ENCODE peak calls at places on chromosomes 12 and 14, in eight cellular contexts. One of them, this sample, is unnamed. For H3K27me3, the result is how much of the 10 kb centered on the place peaks cover.

GRCh38 chr14:34030864-34031263 is 80.0 kb upstream of the EGLN3 start:
- DNase-seq in fibroblast of lung: peak
- DNase-seq in effector memory CD4-positive, alpha-beta T cell: no peak
- DNase-seq in HCT116: no peak
- DNase-seq in IMR-90: peak
- DNase-seq in lung: no peak
- DNase-seq in adrenal gland: no peak
- DNase-seq in transverse colon: peak
- DNase-seq in this sample: no peak

GRCh38 chr12:31274520-31275300 is 51.2 kb downstream of the SINHCAF start:
- DNase-seq in transverse colon: no peak
- DNase-seq in IMR-90: no peak
- DNase-seq in adrenal gland: no peak
- DNase-seq in lung: no peak
- DNase-seq in fibroblast of lung: no peak
- DNase-seq in effector memory CD4-positive, alpha-beta T cell: no peak
- DNase-seq in HCT116: no peak
- DNase-seq in this sample: no peak

GRCh38 chr12:5438671-5439200 is 6.8 kb downstream of the NTF3 start:
- DNase-seq in HCT116: no peak
- DNase-seq in IMR-90: no peak
- DNase-seq in effector memory CD4-positive, alpha-beta T cell: no peak
- DNase-seq in fibroblast of lung: peak
- DNase-seq in lung: no peak
- DNase-seq in transverse colon: no peak
- DNase-seq in adrenal gland: no peak
- DNase-seq in this sample: no peak

GRCh38 chr14:58659846-58660245 is 22.1 kb downstream of the DACT1 start:
- DNase-seq in lung: no peak
- DNase-seq in HCT116: no peak
- DNase-seq in effector memory CD4-positive, alpha-beta T cell: no peak
- DNase-seq in fibroblast of lung: no peak
- DNase-seq in adrenal gland: peak
- DNase-seq in IMR-90: no peak
- DNase-seq in transverse colon: no peak
- DNase-seq in this sample: no peak

GRCh38 chr12:121823101-121823726 is 19.4 kb downstream of the SETD1B start:
- DNase-seq in effector memory CD4-positive, alpha-beta T cell: no peak
- DNase-seq in lung: no peak
- DNase-seq in fibroblast of lung: no peak
- DNase-seq in adrenal gland: no peak
- DNase-seq in transverse colon: no peak
- DNase-seq in HCT116: no peak
- DNase-seq in IMR-90: no peak
- DNase-seq in this sample: peak

GRCh38 chr12:99271071-99271470 is 376.5 kb upstream of the GARIN6 start:
- DNase-seq in adrenal gland: no peak
- DNase-seq in transverse colon: no peak
- DNase-seq in HCT116: no peak
- DNase-seq in lung: no peak
- DNase-seq in fibroblast of lung: peak
- DNase-seq in effector memory CD4-positive, alpha-beta T cell: no peak
- DNase-seq in IMR-90: no peak
- DNase-seq in this sample: no peak

GRCh38 chr12:120316798-120317257 is 10.8 kb downstream of the PLA2G1B start:
- DNase-seq in adrenal gland: peak
- DNase-seq in fibroblast of lung: peak
- DNase-seq in transverse colon: no peak
- DNase-seq in IMR-90: no peak
- DNase-seq in effector memory CD4-positive, alpha-beta T cell: no peak
- DNase-seq in HCT116: no peak
- DNase-seq in lung: no peak
- DNase-seq in this sample: peak

GRCh38 chr12:51788876-51789275 is 59.6 kb downstream of the FIGNL2 start:
- DNase-seq in adrenal gland: no peak
- DNase-seq in IMR-90: peak
- DNase-seq in transverse colon: no peak
- DNase-seq in lung: no peak
- DNase-seq in effector memory CD4-positive, alpha-beta T cell: no peak
- DNase-seq in fibroblast of lung: peak
- DNase-seq in HCT116: no peak
- DNase-seq in this sample: no peak

GRCh38 chr14:23069413-23069806 is 12.1 kb upstream of the CDH24 start:
- DNase-seq in HCT116: no peak
- DNase-seq in transverse colon: no peak
- DNase-seq in IMR-90: no peak
- DNase-seq in lung: no peak
- DNase-seq in effector memory CD4-positive, alpha-beta T cell: no peak
- DNase-seq in adrenal gland: peak
- DNase-seq in fibroblast of lung: no peak
- DNase-seq in this sample: no peak

GRCh38 chr12:48980953-48981756 is 3.0 kb downstream of the WNT1 start:
- DNase-seq in effector memory CD4-positive, alpha-beta T cell: peak
- DNase-seq in IMR-90: peak
- DNase-seq in transverse colon: no peak
- DNase-seq in fibroblast of lung: no peak
- DNase-seq in adrenal gland: no peak
- DNase-seq in HCT116: no peak
- DNase-seq in lung: no peak
- DNase-seq in this sample: peak

GRCh38 chr12:29640589-29641345 is 143.0 kb downstream of the TMTC1 start:
- DNase-seq in IMR-90: peak
- DNase-seq in fibroblast of lung: peak
- DNase-seq in effector memory CD4-positive, alpha-beta T cell: no peak
- DNase-seq in adrenal gland: peak
- DNase-seq in lung: no peak
- DNase-seq in HCT116: peak
- DNase-seq in transverse colon: no peak
- DNase-seq in this sample: no peak

GRCh38 chr12:122437656-122438121 is 15.2 kb upstream of the CLIP1 start:
- DNase-seq in transverse colon: peak
- DNase-seq in effector memory CD4-positive, alpha-beta T cell: no peak
- DNase-seq in adrenal gland: peak
- DNase-seq in HCT116: no peak
- DNase-seq in IMR-90: peak
- DNase-seq in lung: peak
- DNase-seq in fibroblast of lung: peak
- DNase-seq in this sample: no peak

GRCh38 chr12:4080213-4080612 is 193.3 kb upstream of the CCND2 start:
- DNase-seq in IMR-90: no peak
- DNase-seq in lung: no peak
- DNase-seq in HCT116: no peak
- DNase-seq in effector memory CD4-positive, alpha-beta T cell: no peak
- DNase-seq in adrenal gland: no peak
- DNase-seq in fibroblast of lung: no peak
- DNase-seq in transverse colon: peak
- DNase-seq in this sample: no peak

DNA sequence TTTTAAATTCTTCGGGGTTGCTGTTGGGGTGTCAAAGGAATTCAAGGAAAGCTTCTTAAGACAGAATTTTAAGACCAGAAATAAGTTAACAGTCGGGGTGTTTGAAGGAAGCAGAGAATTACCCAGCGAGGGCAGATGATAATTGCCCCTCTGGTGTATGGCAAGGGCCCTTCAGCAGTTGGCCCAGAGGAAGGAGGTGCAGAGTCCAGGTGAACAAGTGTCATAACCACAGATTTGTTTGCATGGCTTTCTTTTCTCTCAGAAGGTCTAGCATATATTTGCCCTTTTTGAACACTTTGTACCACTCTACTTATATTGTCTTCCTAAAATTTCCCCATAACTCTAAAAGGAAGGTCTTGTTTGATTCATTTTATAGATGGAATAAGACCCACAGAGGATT is 1.8 kb downstream of the PDE6H start:
- DNase-seq in fibroblast of lung: no peak
- DNase-seq in transverse colon: no peak
- DNase-seq in effector memory CD4-positive, alpha-beta T cell: no peak
- DNase-seq in lung: no peak
- DNase-seq in adrenal gland: no peak
- DNase-seq in IMR-90: no peak
- DNase-seq in HCT116: no peak
- DNase-seq in this sample: no peak
- H3K4me3 ChIP-seq in fibroblast of lung: no peak
- H3K4me3 ChIP-seq in transverse colon: no peak
- H3K4me3 ChIP-seq in effector memory CD4-positive, alpha-beta T cell: no peak
- H3K4me3 ChIP-seq in lung: no peak
- H3K4me3 ChIP-seq in adrenal gland: no peak
- H3K4me3 ChIP-seq in IMR-90: no peak
- H3K4me3 ChIP-seq in HCT116: no peak
- H3K4me3 ChIP-seq in this sample: no peak

GRCh38 chr12:57242691-57243454 is 8.1 kb downstream of the STAC3 start:
- DNase-seq in lung: no peak
- DNase-seq in IMR-90: peak
- DNase-seq in fibroblast of lung: peak
- DNase-seq in HCT116: peak
- DNase-seq in transverse colon: peak
- DNase-seq in adrenal gland: no peak
- DNase-seq in effector memory CD4-positive, alpha-beta T cell: no peak
- DNase-seq in this sample: peak
- H3K27me3 ChIP-seq in lung: under half
- H3K27me3 ChIP-seq in IMR-90: under half
- H3K27me3 ChIP-seq in fibroblast of lung: under half
- H3K27me3 ChIP-seq in HCT116: under half
- H3K27me3 ChIP-seq in transverse colon: half or more
- H3K27me3 ChIP-seq in adrenal gland: under half
- H3K27me3 ChIP-seq in effector memory CD4-positive, alpha-beta T cell: under half
- H3K27me3 ChIP-seq in this sample: half or more

GRCh38 chr12:94265966-94266365 is 117.6 kb downstream of the PLXNC1 start:
- DNase-seq in effector memory CD4-positive, alpha-beta T cell: no peak
- DNase-seq in HCT116: no peak
- DNase-seq in lung: no peak
- DNase-seq in IMR-90: no peak
- DNase-seq in transverse colon: no peak
- DNase-seq in fibroblast of lung: no peak
- DNase-seq in adrenal gland: no peak
- DNase-seq in this sample: no peak
- H3K4me3 ChIP-seq in effector memory CD4-positive, alpha-beta T cell: no peak
- H3K4me3 ChIP-seq in HCT116: no peak
- H3K4me3 ChIP-seq in lung: no peak
- H3K4me3 ChIP-seq in IMR-90: no peak
- H3K4me3 ChIP-seq in transverse colon: no peak
- H3K4me3 ChIP-seq in fibroblast of lung: no peak
- H3K4me3 ChIP-seq in adrenal gland: no peak
- H3K4me3 ChIP-seq in this sample: no peak

GRCh38 chr12:118420673-118421072 is 44.3 kb downstream of the SUDS3 start:
- DNase-seq in fibroblast of lung: no peak
- DNase-seq in IMR-90: no peak
- DNase-seq in effector memory CD4-positive, alpha-beta T cell: no peak
- DNase-seq in HCT116: no peak
- DNase-seq in adrenal gland: no peak
- DNase-seq in lung: no peak
- DNase-seq in transverse colon: no peak
- DNase-seq in this sample: no peak

GRCh38 chr12:118429703-118430383 is 53.5 kb downstream of the SUDS3 start:
- DNase-seq in lung: peak
- DNase-seq in fibroblast of lung: no peak
- DNase-seq in HCT116: no peak
- DNase-seq in adrenal gland: no peak
- DNase-seq in transverse colon: no peak
- DNase-seq in effector memory CD4-positive, alpha-beta T cell: no peak
- DNase-seq in IMR-90: no peak
- DNase-seq in this sample: no peak

GRCh38 chr12:118430516-118430915 is 54.2 kb downstream of the SUDS3 start:
- DNase-seq in effector memory CD4-positive, alpha-beta T cell: no peak
- DNase-seq in adrenal gland: no peak
- DNase-seq in lung: no peak
- DNase-seq in fibroblast of lung: no peak
- DNase-seq in HCT116: no peak
- DNase-seq in IMR-90: no peak
- DNase-seq in transverse colon: no peak
- DNase-seq in this sample: no peak

GRCh38 chr12:118428643-118429042 is 52.3 kb downstream of the SUDS3 start:
- DNase-seq in fibroblast of lung: no peak
- DNase-seq in effector memory CD4-positive, alpha-beta T cell: no peak
- DNase-seq in HCT116: no peak
- DNase-seq in IMR-90: no peak
- DNase-seq in transverse colon: no peak
- DNase-seq in adrenal gland: no peak
- DNase-seq in lung: no peak
- DNase-seq in this sample: no peak

DNA sequence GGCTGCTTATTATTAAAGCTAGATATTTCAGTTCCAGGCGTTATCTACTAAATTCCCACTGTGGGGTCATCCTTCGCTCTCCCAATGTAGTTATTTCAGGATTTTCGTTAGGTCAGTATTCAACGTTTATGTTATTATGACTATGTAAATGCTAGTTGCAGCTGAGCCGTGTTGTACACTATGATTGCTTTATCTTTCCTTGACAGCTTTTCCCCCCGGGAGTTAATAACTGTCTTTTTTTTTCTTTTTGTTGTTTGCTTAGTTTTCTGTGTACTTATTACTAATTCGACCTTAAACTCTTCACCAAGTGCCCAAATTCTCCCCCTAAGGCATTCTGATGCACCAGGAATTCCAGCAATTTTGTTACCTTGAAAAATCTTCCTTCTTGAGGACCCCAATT is 48.5 kb downstream of the SUDS3 start:
- DNase-seq in IMR-90: no peak
- DNase-seq in adrenal gland: no peak
- DNase-seq in fibroblast of lung: no peak
- DNase-seq in HCT116: no peak
- DNase-seq in lung: no peak
- DNase-seq in transverse colon: no peak
- DNase-seq in effector memory CD4-positive, alpha-beta T cell: no peak
- DNase-seq in this sample: no peak
- H3K27me3 ChIP-seq in IMR-90: under half
- H3K27me3 ChIP-seq in adrenal gland: under half
- H3K27me3 ChIP-seq in fibroblast of lung: under half
- H3K27me3 ChIP-seq in HCT116: under half
- H3K27me3 ChIP-seq in lung: under half
- H3K27me3 ChIP-seq in transverse colon: under half
- H3K27me3 ChIP-seq in effector memory CD4-positive, alpha-beta T cell: under half
- H3K27me3 ChIP-seq in this sample: under half